ENCODE peak calls at places on chromosomes 11 and 22, in four cellular contexts. M is dorsolateral prefrontal cortex, O is spleen, K is B cell. S is an unnamed sample.

GRCh38 chr11:62543680-62544444 is 2.7 kb downstream of the AHNAK start:
- DNase-seq in M (no peak), K (no peak), O (no peak), S (no peak)

GRCh38 chr11:130999992-131000770 is 83.9 kb upstream of the SNX19 start:
- DNase-seq in M (no peak), O (no peak), K (no peak), S (no peak)

GRCh38 chr11:91837649-91838330 is 386.8 kb upstream of the FAT3 start:
- DNase-seq in M (no peak), O (no peak), K (no peak), S (no peak)

GRCh38 chr22:45543243-45543642 is 40.6 kb downstream of the FBLN1 start:
- DNase-seq in O (no peak), M (no peak), K (no peak), S (no peak)

GRCh38 chr11:120173771-120174170 is 35.9 kb upstream of the TRIM29 start:
- DNase-seq in O (no peak), M (no peak), K (no peak), S (no peak)

GRCh38 chr11:106087815-106088435 is 10.5 kb downstream of the AASDHPPT start:
- DNase-seq in M (peak), K (peak), O (no peak), S (peak)

GRCh38 chr11:45879803-45880685 is 5.4 kb upstream of the MAPK8IP1 start:
- DNase-seq in K (no peak), M (no peak), O (no peak), S (no peak)

GRCh38 chr11:120894207-120894989 is 129.5 kb upstream of the TBCEL start:
- DNase-seq in M (no peak), O (peak), K (no peak), S (no peak)

GRCh38 chr11:69311767-69312385 is 17.9 kb downstream of the MYEOV start:
- DNase-seq in M (no peak), K (peak), O (peak), S (no peak)

GRCh38 chr22:33210129-33210784 is 152.1 kb upstream of the SYN3 start:
- DNase-seq in O (no peak), M (no peak), K (peak), S (no peak)

GRCh38 chr11:43944761-43945311 is 2.4 kb downstream of the C11orf96 start:
- DNase-seq in O (peak), M (no peak), K (peak), S (peak)

GRCh38 chr11:3231851-3232744 is at the start of gene MRGPRE:
- DNase-seq in K (no peak), M (peak), O (peak), S (peak)

GRCh38 chr11:772429-773390 is 4.6 kb downstream of the GATD1 start:
- DNase-seq in K (no peak), O (no peak), M (peak), S (peak)

GRCh38 chr11:69704508-69705245 is 855 bp upstream of the FGF19 start:
- DNase-seq in O (peak), K (no peak), M (no peak), S (no peak)

GRCh38 chr11:123137496-123138270 is 57.4 kb downstream of the CLMP start:
- DNase-seq in O (peak), K (no peak), M (no peak), S (peak)

GRCh38 chr11:61985863-61986262 is 18.4 kb upstream of the FTH1 start:
- DNase-seq in K (no peak), M (no peak), O (no peak), S (no peak)

GRCh38 chr22:19068784-19069271 is 53.4 kb downstream of the DGCR2 start:
- DNase-seq in K (peak), M (no peak), O (peak), S (no peak)

GRCh38 chr11:87445002-87445401 is 407.3 kb downstream of the TMEM135 start:
- DNase-seq in M (no peak), K (no peak), O (no peak), S (no peak)

GRCh38 chr11:44559207-44559943 is 6.1 kb upstream of the CD82 start:
- DNase-seq in O (peak), K (peak), M (no peak), S (no peak)

GRCh38 chr11:102762414-102762813 is 18.0 kb downstream of the MMP10 start:
- DNase-seq in O (no peak), K (no peak), M (no peak), S (no peak)

GRCh38 chr11:123536690-123537437 is 106.8 kb downstream of the GRAMD1B start:
- DNase-seq in O (no peak), K (no peak), M (no peak), S (no peak)

GRCh38 chr22:27051407-27051806 is 394.0 kb downstream of the MIAT start:
- DNase-seq in O (no peak), M (no peak), K (no peak), S (no peak)

GRCh38 chr22:41625577-41625976 is 4.5 kb downstream of the XRCC6 start:
- DNase-seq in K (no peak), M (no peak), O (peak), S (no peak)

GRCh38 chr11:225734-226453 is 10.2 kb downstream of the SIRT3 start:
- DNase-seq in O (no peak), M (no peak), K (no peak), S (no peak)

GRCh38 chr22:25048659-25049657 is 96.4 kb downstream of the KIAA1671 start:
- DNase-seq in K (peak), M (peak), O (peak), S (peak)

GRCh38 chr22:25050566-25050965 is 98.0 kb downstream of the KIAA1671 start:
- DNase-seq in M (no peak), K (no peak), O (no peak), S (no peak)

GRCh38 chr22:25049770-25050169 is 97.3 kb downstream of the KIAA1671 start:
- DNase-seq in M (no peak), K (no peak), O (no peak), S (no peak)

GRCh38 chr22:25051983-25052710 is 99.6 kb downstream of the KIAA1671 start:
- DNase-seq in K (no peak), M (no peak), O (no peak), S (no peak)

DNA sequence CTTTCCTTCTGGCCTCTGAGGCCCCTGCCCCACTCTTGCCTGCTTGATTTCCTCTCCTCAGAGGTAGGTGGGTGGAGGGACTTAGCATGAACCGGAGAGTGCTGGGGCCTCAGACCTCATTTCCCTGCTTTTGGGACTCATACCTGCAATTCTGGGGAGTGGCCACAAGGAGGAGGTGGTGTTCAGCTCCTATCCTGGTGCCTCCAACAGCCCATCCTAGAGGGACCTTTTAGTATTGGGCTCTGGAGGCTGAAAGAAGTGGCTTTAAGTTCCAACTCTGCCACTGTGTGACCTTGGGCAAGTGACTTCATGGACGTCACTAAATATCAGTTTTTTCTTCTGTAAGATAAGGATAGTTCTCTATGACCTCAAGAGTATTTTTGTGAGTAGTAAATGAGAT is 98.6 kb downstream of the KIAA1671 start:
- DNase-seq in K (no peak), M (no peak), O (no peak), S (no peak)
- TF ChIP-seq CTCF in K (peak), M (no peak), O (peak), S (peak)

DNA sequence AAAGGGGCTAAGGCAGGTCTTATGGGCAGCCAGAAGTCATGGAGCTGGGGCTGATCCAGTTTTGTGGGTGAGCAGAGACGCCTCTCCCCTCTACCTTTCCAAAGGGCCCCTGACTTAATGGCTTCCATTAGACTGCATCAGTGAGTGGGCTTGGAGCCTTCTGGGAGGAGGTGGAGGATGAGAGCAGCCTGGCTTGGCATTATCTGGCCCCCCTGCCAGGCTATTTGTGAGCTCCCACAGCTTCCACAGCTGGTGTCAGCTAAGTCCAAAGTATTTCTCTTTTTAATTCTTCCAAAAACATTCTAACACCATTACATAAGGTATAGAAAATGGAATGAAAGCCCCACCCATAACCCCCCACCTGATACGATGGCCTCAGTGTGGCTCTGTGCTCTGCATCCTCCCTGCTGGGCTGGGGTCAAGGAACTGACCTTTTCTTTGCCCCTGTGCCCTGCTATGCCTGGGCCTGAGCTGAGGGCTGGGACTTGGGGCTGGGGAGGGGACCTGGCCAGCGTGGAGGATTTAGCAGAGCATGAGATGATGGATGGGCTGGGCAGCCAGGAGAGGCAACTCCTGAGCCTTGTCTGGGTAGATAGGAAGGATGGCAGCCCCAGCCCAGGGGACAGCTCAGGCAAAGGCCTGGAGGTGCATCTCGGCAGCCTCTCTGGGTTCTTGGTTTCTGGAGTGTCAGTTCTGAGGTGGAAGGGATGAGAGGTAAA is 4.0 kb downstream of the AIFM3 start:
- DNase-seq in M (no peak), K (no peak), O (peak), S (no peak)
- TF ChIP-seq CTCF in M (no peak), K (no peak), O (no peak), S (no peak)

DNA sequence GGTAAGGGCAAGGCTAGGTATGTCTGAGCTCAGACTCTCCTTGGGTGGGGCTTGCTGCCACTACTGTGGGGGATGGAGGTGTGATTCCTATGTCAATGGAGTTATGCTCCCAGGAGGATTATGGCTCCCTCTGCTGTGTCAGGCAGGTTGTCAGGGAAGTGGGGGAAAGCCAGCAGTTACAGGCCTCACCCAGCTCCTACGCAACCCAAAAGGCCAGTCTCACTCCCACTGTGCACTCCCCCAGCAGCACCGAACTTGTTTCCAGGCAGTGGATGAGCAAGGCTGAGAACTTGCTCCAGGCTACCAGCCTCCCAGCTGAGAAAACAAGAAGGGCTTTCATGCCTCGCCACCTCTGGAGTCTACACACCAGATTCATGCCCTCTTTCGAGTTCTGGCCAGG is 18.2 kb downstream of the C11orf91 start:
- DNase-seq in M (no peak), K (no peak), O (no peak), S (no peak)
- TF ChIP-seq CTCF in M (no peak), K (no peak), O (no peak), S (no peak)

DNA sequence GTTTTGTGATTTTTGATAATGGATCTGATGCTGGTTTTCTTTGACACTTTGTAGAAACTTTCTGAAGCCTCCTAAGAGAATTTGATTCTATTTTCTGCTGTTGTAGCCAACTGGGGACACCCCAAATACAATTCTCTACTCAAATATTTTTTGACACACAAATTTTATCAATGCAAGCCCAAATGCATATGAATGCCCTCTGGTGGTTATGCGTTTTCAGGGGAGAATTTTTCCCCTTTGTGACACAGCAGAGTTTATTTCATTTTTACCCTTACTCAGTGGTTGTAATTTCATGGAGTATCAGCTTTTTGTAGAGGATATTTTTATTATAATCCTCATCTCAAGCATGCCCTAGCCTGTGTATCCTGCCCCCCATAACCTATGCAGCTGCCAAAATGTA is 44.7 kb upstream of the MTMR2 start:
- DNase-seq in O (no peak), K (no peak), M (no peak), S (no peak)
- TF ChIP-seq CTCF in O (no peak), K (no peak), M (no peak), S (no peak)

DNA sequence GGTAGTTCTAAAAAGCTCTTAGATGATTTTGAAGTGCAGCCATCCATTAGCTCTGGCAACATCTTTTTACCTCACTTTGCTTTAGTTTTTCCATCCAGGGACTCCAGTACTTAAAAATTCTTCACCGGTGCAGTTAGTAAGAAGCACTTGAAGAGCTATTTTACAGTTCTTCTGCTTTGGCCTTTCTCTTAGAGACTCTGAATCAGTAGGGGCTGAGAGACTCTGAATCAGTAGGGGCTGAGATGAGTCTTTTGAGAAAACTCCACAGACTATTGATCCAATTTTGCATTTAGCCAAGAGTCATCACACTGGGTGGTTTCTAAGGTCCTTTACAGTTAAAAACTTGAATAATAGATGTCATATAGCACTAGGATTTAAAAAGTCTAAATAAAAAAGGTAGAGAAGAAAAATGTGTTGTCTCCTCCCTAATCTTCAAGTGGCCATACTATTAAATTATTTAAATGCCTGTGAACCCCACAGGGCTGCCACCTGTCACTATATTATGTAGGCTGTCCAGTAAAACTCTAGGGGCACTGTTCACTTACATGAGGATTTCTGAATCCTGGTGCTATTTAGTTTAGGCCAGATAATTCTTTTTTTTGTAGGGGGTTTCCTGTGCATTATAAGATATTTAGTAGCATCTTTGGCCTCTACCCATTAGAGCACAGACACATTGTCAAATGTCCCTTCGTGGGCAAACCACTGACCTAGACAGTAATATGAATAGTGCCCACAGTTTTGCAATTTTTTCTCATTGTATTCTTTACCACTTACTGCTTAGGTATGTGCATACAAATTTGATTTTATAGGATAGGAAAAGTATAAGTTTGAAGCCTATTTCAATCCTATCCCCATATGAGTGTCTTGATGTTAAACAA is 26.3 kb upstream of the HIKESHI start:
- DNase-seq in M (no peak), O (no peak), K (no peak), S (no peak)
- TF ChIP-seq CTCF in M (no peak), O (no peak), K (no peak), S (no peak)

GRCh38 chr22:36536717-36537116 is 7.8 kb upstream of the EIF3D start:
- DNase-seq in O (no peak), K (no peak), M (no peak), S (no peak)
- TF ChIP-seq CTCF in O (no peak), K (no peak), M (no peak), S (no peak)